ENCODE peak calls at places on chromosome 12, in ten cellular contexts. O, X, E, V, M, G, A, F, U and Y are unnamed samples.

GRCh38 chr12:47868552-47869031 is 36.2 kb downstream of the VDR start:
- DNase-seq in O (no peak), X (no peak), E (no peak), V (no peak), M (peak), G (no peak), A (no peak), F (peak), U (no peak), Y (no peak)

GRCh38 chr12:95633049-95633545 is 81.8 kb upstream of the USP44 start:
- DNase-seq in O (peak), X (no peak), E (no peak), V (no peak), M (peak), G (peak), A (peak), F (peak), U (no peak), Y (no peak)

GRCh38 chr12:115806000-115806399 is 471.5 kb downstream of the MED13L start:
- DNase-seq in O (no peak), X (no peak), E (no peak), V (no peak), M (no peak), G (no peak), A (no peak), F (no peak), U (no peak), Y (no peak)

GRCh38 chr12:112380663-112381420 is 1.4 kb downstream of the HECTD4 start:
- DNase-seq in O (peak), X (no peak), E (peak), V (no peak), M (peak), G (no peak), A (peak), F (peak), U (no peak), Y (peak)

GRCh38 chr12:41683023-41683422 is 461.7 kb downstream of the GXYLT1 start:
- DNase-seq in O (no peak), X (no peak), E (no peak), V (no peak), M (no peak), G (no peak), A (no peak), F (no peak), U (no peak), Y (no peak)

GRCh38 chr12:112905451-112906089 is 1.2 kb upstream of the OAS1 start:
- DNase-seq in O (peak), X (no peak), E (no peak), V (no peak), M (no peak), G (no peak), A (no peak), F (peak), U (no peak), Y (no peak)

GRCh38 chr12:121538699-121539061 is 42.1 kb downstream of the KDM2B start:
- DNase-seq in O (peak), X (no peak), E (no peak), V (no peak), M (no peak), G (peak), A (no peak), F (peak), U (no peak), Y (no peak)

GRCh38 chr12:130116791-130117190 is 45.5 kb upstream of the FZD10 start:
- DNase-seq in O (no peak), X (no peak), E (no peak), V (no peak), M (no peak), G (no peak), A (no peak), F (no peak), U (no peak), Y (no peak)

GRCh38 chr12:17139926-17140325 is 534.0 kb upstream of the LMO3 start:
- DNase-seq in O (no peak), X (no peak), E (no peak), V (no peak), M (no peak), G (no peak), A (no peak), F (no peak), U (no peak), Y (no peak)

GRCh38 chr12:119463211-119463914 is 128.8 kb downstream of the CCDC60 start:
- DNase-seq in O (no peak), X (peak), E (no peak), V (no peak), M (no peak), G (no peak), A (no peak), F (no peak), U (no peak), Y (no peak)

GRCh38 chr12:27635349-27635972 is 60.8 kb upstream of the REP15 start:
- DNase-seq in O (no peak), X (no peak), E (no peak), V (no peak), M (peak), G (peak), A (peak), F (peak), U (no peak), Y (no peak)

GRCh38 chr12:117768860-117769259 is 199.9 kb downstream of the KSR2 start:
- DNase-seq in O (no peak), X (no peak), E (no peak), V (no peak), M (no peak), G (no peak), A (no peak), F (no peak), U (no peak), Y (no peak)

GRCh38 chr12:62210422-62210821 is 49.8 kb upstream of the USP15 start:
- DNase-seq in O (peak), X (peak), E (peak), V (no peak), M (peak), G (peak), A (peak), F (peak), U (peak), Y (peak)

GRCh38 chr12:19992311-19992710 is 376.0 kb upstream of the PDE3A start:
- DNase-seq in O (peak), X (no peak), E (no peak), V (no peak), M (no peak), G (peak), A (no peak), F (no peak), U (no peak), Y (no peak)

GRCh38 chr12:51373222-51373621 is 18.0 kb downstream of the GALNT6 start:
- DNase-seq in O (no peak), X (no peak), E (no peak), V (no peak), M (peak), G (no peak), A (no peak), F (no peak), U (no peak), Y (no peak)

GRCh38 chr12:46858368-46858767 is 32.6 kb upstream of the SLC38A4 start:
- DNase-seq in O (no peak), X (no peak), E (no peak), V (no peak), M (peak), G (peak), A (no peak), F (no peak), U (peak), Y (no peak)

GRCh38 chr12:69239922-69240624 is 704 bp downstream of the CPSF6 start:
- DNase-seq in O (peak), X (peak), E (peak), V (peak), M (peak), G (peak), A (peak), F (peak), U (no peak), Y (peak)

GRCh38 chr12:52525661-52526499 is 5.7 kb upstream of the KRT5 start:
- DNase-seq in O (no peak), X (no peak), E (no peak), V (no peak), M (no peak), G (no peak), A (no peak), F (no peak), U (no peak), Y (no peak)

GRCh38 chr12:108563135-108563803 is 873 bp downstream of the ISCU start:
- DNase-seq in O (peak), X (peak), E (peak), V (peak), M (peak), G (peak), A (peak), F (peak), U (peak), Y (peak)

GRCh38 chr12:108564724-108565123 is 2.3 kb downstream of the ISCU start:
- DNase-seq in O (no peak), X (peak), E (no peak), V (no peak), M (no peak), G (no peak), A (no peak), F (no peak), U (no peak), Y (no peak)

GRCh38 chr12:108562348-108563134 is at the start of gene ISCU:
- DNase-seq in O (peak), X (peak), E (peak), V (peak), M (peak), G (peak), A (peak), F (peak), U (peak), Y (peak)

GRCh38 chr12:108561852-108562347 is 496 bp upstream of the ISCU start:
- DNase-seq in O (no peak), X (no peak), E (no peak), V (no peak), M (no peak), G (no peak), A (no peak), F (no peak), U (no peak), Y (no peak)

DNA sequence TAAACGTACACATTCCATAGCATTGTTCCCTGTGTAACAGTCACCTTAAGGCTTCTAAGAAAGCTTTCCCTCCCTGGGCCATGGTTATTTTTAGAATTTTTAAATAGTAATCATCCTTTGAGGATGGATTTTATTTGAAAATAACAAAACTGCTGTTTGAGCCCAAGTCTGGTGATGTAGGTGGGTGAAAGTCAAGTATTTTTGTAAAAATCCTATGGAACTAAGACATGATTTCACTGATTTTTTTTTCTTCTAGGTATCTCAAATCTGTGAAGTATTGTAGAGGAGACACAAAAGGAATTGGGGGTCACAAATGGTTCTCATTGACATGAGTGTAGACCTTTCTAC is 1.4 kb downstream of the ISCU start:
- DNase-seq in O (no peak), X (no peak), E (no peak), V (no peak), M (no peak), G (no peak), A (no peak), F (no peak), U (no peak), Y (no peak)
- TF ChIP-seq CTCF in O (no peak), X (no peak), E (no peak), V (no peak), M (no peak), G (no peak), A (no peak), F (no peak), U (no peak), Y (no peak)

GRCh38 chr12:80596509-80596908 is 110.9 kb upstream of the MYF6 start:
- DNase-seq in O (no peak), X (no peak), E (no peak), V (no peak), M (no peak), G (no peak), A (no peak), F (no peak), U (no peak), Y (no peak)

GRCh38 chr12:80593766-80594165 is 113.7 kb upstream of the MYF6 start:
- DNase-seq in O (no peak), X (no peak), E (no peak), V (no peak), M (no peak), G (no peak), A (peak), F (peak), U (peak), Y (no peak)

GRCh38 chr12:80602455-80602854 is 105.0 kb upstream of the MYF6 start:
- DNase-seq in O (no peak), X (no peak), E (no peak), V (no peak), M (no peak), G (no peak), A (no peak), F (no peak), U (no peak), Y (no peak)

DNA sequence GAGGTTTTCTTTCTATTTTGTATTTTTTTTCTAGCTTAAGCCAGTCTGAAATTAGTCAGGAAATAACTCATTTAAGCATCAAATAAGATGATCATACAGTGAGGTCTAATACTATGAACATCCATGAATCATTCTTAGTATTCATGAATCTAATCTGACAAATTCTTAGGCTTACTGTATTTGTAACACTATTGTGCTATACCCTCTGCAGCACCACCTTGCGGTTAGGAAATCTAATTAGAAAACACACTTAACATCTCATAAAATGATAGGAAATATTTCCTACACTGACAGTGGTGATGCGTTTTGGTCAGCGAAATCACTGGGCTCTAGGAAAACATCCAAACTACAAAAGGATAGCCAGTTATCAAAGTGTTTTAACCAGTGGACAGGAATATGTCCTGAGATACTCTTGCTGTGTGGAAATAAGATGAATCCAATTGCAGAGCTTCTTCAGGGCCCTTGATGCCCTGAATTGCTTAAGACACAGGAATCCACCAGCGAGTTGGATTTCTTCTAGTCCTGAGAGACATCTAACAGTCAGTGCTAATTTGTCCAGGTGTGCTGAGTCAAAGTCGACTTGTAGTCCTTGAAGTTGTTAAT is 109.3 kb upstream of the MYF6 start:
- DNase-seq in O (no peak), X (peak), E (no peak), V (no peak), M (no peak), G (peak), A (peak), F (no peak), U (peak), Y (no peak)
- TF ChIP-seq CTCF in O (no peak), X (peak), E (peak), V (peak), M (no peak), G (peak), A (peak), F (peak), U (peak), Y (peak)

GRCh38 chr12:98644433-98644711 is 216 bp downstream of the IKBIP start:
- DNase-seq in O (no peak), X (no peak), E (peak), V (peak), M (no peak), G (peak), A (peak), F (peak), U (no peak), Y (no peak)
- TF ChIP-seq CTCF in O (no peak), X (no peak), E (no peak), V (peak), M (no peak), G (no peak), A (no peak), F (no peak), U (no peak), Y (no peak)

GRCh38 chr12:22627351-22627750 is 2.4 kb downstream of the ETNK1 start:
- DNase-seq in O (no peak), X (no peak), E (no peak), V (no peak), M (no peak), G (no peak), A (no peak), F (peak), U (no peak), Y (no peak)

GRCh38 chr12:22626429-22626828 is 1.5 kb downstream of the ETNK1 start:
- DNase-seq in O (no peak), X (no peak), E (no peak), V (no peak), M (peak), G (no peak), A (peak), F (peak), U (no peak), Y (no peak)

GRCh38 chr12:22625671-22626251 is 790 bp downstream of the ETNK1 start:
- DNase-seq in O (no peak), X (peak), E (peak), V (peak), M (peak), G (peak), A (peak), F (peak), U (peak), Y (peak)

GRCh38 chr12:22624573-22624907 is 431 bp upstream of the ETNK1 start:
- DNase-seq in O (no peak), X (no peak), E (no peak), V (no peak), M (no peak), G (no peak), A (no peak), F (peak), U (no peak), Y (no peak)

DNA sequence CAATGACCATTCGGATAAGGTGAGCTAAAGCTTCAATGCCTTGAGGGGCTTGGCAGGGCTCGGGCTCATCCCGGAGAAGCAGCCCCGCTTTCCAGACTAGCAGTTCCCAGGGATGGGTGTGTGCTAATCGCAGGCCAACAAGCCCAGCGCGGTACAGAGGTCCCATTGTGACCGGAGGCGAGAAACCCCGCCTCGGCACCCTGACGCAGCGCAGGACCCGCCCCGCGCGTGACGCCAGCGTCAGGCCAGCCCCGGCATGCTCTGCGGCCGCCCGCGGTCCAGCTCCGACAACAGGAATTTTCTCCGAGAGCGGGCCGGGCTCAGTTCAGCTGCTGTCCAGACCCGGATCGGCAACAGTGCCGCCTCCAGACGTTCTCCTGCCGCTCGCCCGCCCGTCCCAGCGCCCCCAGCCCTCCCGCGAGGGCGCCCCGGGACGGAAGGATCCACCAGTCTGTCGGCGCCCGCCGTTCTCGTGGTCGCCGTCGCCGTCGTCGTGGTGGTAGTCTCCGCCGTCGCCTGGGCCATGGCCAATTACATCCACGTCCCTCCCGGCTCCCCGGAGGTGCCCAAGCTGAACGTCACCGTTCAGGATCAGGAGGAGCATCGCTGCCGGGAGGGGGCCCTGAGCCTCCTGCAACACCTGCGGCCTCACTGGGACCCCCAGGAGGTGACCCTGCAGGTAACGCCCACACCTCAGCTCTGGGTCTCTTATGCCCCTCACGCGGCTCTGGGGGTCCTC is at the start of gene ETNK1:
- DNase-seq in O (peak), X (peak), E (peak), V (peak), M (peak), G (peak), A (peak), F (peak), U (peak), Y (peak)
- TF ChIP-seq CTCF in O (no peak), X (no peak), E (no peak), V (peak), M (no peak), G (peak), A (no peak), F (no peak), U (no peak), Y (no peak)

DNA sequence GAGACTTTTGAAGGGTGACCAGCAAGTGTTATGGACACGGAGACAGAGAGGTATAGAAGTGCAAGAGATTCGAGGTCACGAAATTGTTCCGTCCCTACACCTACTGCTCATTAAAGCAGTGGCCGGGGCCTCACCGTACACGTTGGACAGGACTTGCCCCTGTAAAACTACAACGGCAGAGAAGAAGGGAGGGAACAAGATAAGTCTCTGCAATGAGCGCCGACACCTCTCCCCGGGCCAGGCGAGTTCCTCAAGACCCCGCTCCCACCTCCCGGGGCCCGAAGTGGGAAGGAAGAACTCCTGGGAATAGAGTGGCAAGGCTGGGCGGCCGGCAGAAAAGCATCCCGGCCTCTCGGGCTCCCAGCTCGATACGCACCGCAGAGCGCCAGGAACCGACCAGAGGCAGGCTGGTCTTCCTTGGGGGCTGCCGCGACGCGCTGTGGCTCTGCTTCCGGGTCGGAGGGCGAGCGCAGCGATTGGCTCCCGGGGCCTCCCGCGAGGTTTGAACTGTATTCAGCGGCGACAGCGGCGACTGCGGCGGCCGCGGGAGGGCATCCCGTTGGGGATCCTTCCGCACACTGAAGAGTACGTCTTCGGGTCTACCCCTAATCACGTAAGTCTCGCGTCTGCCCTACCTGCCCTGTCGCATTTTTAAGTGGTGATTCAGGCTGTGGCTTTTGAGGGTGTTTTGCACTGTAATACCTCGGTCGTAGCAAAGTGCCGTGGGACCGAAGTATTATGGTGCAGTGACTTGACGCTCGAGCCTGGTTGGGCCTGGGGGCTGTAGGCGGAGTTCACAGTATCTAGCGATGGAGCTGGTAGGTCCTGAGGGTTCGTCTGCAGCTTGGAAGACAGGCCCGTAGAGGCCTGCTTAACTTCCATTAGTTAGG is at the start of the genes NUP37 and PARPBP:
- DNase-seq in O (peak), X (peak), E (peak), V (peak), M (peak), G (peak), A (peak), F (peak), U (peak), Y (peak)
- TF ChIP-seq CTCF in O (no peak), X (no peak), E (no peak), V (peak), M (no peak), G (no peak), A (no peak), F (no peak), U (no peak), Y (no peak)

DNA sequence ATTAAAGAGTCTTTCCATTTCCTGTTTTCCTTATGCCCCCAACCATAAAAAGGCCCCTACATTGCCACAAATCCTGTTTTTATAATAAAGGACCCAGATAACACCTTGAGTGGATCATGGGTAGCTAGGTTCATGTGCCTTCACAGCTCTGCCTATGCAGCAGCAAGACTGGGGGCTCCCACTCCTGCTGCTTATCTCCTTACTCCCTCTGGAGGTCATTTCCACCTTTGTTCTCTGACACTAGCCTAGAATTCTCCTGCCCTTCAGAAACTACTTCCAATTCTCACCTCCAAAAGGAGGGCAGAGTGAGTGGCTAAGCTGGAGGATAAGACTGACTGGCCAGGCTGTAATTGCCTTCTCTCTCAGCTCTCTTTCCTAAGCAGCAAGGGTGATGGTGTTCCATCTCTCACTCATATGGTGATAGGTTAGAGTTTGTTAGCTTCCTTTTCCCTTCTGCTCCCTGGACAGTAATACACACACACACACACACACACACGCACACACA is 20.0 kb upstream of the STAC3 start:
- DNase-seq in O (no peak), X (no peak), E (no peak), V (no peak), M (peak), G (peak), A (no peak), F (no peak), U (no peak), Y (no peak)
- TF ChIP-seq CTCF in O (no peak), X (no peak), E (no peak), V (peak), M (peak), G (no peak), A (no peak), F (no peak), U (no peak), Y (no peak)

GRCh38 chr12:131568336-131568735 is 142.6 kb upstream of the SFSWAP start:
- DNase-seq in O (no peak), X (no peak), E (no peak), V (no peak), M (no peak), G (no peak), A (no peak), F (no peak), U (no peak), Y (no peak)
- TF ChIP-seq CTCF in O (no peak), X (no peak), E (no peak), V (no peak), M (no peak), G (no peak), A (no peak), F (no peak), U (no peak), Y (no peak)